ENCODE peak calls at places on chromosomes 7 and 10, in eight cellular contexts. J, S, U, R, L, P, Z and G are unnamed samples.

GRCh38 chr7:79610905-79611304 is 157.4 kb upstream of the MAGI2 start:
- DNase-seq in J (no peak), S (no peak), U (no peak), R (no peak), L (no peak), P (no peak), Z (no peak), G (no peak)

GRCh38 chr10:121418126-121418777 is 180.0 kb downstream of the FGFR2 start:
- DNase-seq in J (no peak), S (peak), U (no peak), R (peak), L (no peak), P (no peak), Z (no peak), G (peak)

GRCh38 chr7:140607441-140607989 is 33.1 kb downstream of the DENND2A start:
- DNase-seq in J (no peak), S (peak), U (no peak), R (no peak), L (no peak), P (no peak), Z (no peak), G (no peak)

GRCh38 chr10:46228076-46229071 is 58.4 kb upstream of the ANTXRL start:
- DNase-seq in J (peak), S (peak), U (peak), R (peak), L (peak), P (peak), Z (peak), G (peak)

GRCh38 chr7:54773472-54774399 is 14.7 kb upstream of the SEC61G start:
- DNase-seq in J (peak), S (peak), U (peak), R (peak), L (peak), P (peak), Z (peak), G (peak)

GRCh38 chr7:106220307-106220706 is 64.5 kb downstream of the NAMPT start:
- DNase-seq in J (no peak), S (no peak), U (no peak), R (no peak), L (no peak), P (no peak), Z (no peak), G (no peak)

GRCh38 chr10:75910032-75910431 is 478.6 kb downstream of the LRMDA start:
- DNase-seq in J (no peak), S (peak), U (no peak), R (peak), L (no peak), P (no peak), Z (no peak), G (peak)

GRCh38 chr10:76456190-76456589 is 1024.8 kb downstream of the LRMDA start:
- DNase-seq in J (no peak), S (peak), U (no peak), R (no peak), L (no peak), P (no peak), Z (no peak), G (no peak)

GRCh38 chr7:70071786-70072185 is 473.5 kb downstream of the AUTS2 start:
- DNase-seq in J (no peak), S (no peak), U (no peak), R (no peak), L (no peak), P (no peak), Z (no peak), G (no peak)

GRCh38 chr7:8290645-8291308 is 28.8 kb upstream of the ICA1 start:
- DNase-seq in J (no peak), S (no peak), U (no peak), R (no peak), L (no peak), P (no peak), Z (no peak), G (peak)